ENCODE peak calls at places on chromosomes 4 and X, in seven cellular contexts. Z, V, R, N, J, K and Q are unnamed samples. For H3K27me3, the result is how much of the 10 kb centered on the place peaks cover.

GRCh38 chr4:150242820-150243458 is 164.7 kb downstream of the DCLK2 start:
- DNase-seq in J (no peak), K (no peak), N (no peak), Z (no peak), R (no peak), V (peak), Q (no peak)

GRCh38 chr4:7129871-7130609 is 62.2 kb upstream of the GRPEL1 start:
- DNase-seq in J (no peak), Z (no peak), K (no peak), V (no peak), N (no peak), R (no peak), Q (no peak)

GRCh38 chrX:31294475-31294874 is 222.6 kb upstream of the FTHL17 start:
- DNase-seq in V (no peak), Z (no peak), R (no peak), N (no peak), J (no peak), K (no peak), Q (no peak)

GRCh38 chr4:86660407-86660806 is 66.3 kb downstream of the PTPN13 start:
- DNase-seq in R (no peak), K (no peak), J (no peak), V (no peak), N (no peak), Z (no peak), Q (no peak)

GRCh38 chr4:169014581-169014980 is 4.5 kb upstream of the CBR4 start:
- DNase-seq in R (no peak), K (no peak), J (no peak), N (no peak), V (no peak), Z (no peak), Q (no peak)

GRCh38 chr4:114019276-114019971 is 40.0 kb upstream of the ARSJ start:
- DNase-seq in Z (no peak), N (no peak), J (no peak), V (peak), K (no peak), R (no peak), Q (no peak)

GRCh38 chr4:20687894-20688293 is 12.4 kb upstream of the PACRGL start:
- DNase-seq in V (peak), J (no peak), R (no peak), N (no peak), K (no peak), Z (no peak), Q (no peak)

GRCh38 chrX:46750829-46751228 is 8.1 kb downstream of the SLC9A7 start:
- DNase-seq in R (no peak), K (no peak), J (no peak), N (no peak), V (no peak), Z (no peak), Q (no peak)

GRCh38 chrX:39946822-39947221 is 150.9 kb downstream of the BCOR start:
- DNase-seq in N (no peak), K (no peak), R (no peak), J (no peak), V (peak), Z (no peak), Q (no peak)

GRCh38 chr4:84878090-84878489 is 88.4 kb downstream of the WDFY3 start:
- DNase-seq in V (peak), N (no peak), R (no peak), K (no peak), Z (no peak), J (no peak), Q (no peak)

GRCh38 chr4:163748474-163748873 is 254.0 kb downstream of the TMA16 start:
- DNase-seq in N (no peak), J (no peak), V (no peak), K (no peak), Z (no peak), R (no peak), Q (no peak)

GRCh38 chr4:132818091-132818490 is 331.0 kb upstream of the PCDH10 start:
- DNase-seq in N (no peak), K (no peak), V (no peak), Z (no peak), J (no peak), R (peak), Q (no peak)

GRCh38 chr4:67451464-67451863 is 93.8 kb downstream of the CENPC start:
- DNase-seq in R (no peak), J (no peak), V (no peak), K (no peak), N (no peak), Z (no peak), Q (no peak)

GRCh38 chr4:6984611-6985115 is 58.5 kb upstream of the TADA2B start:
- DNase-seq in R (no peak), V (no peak), K (no peak), J (no peak), N (no peak), Z (no peak), Q (no peak)

GRCh38 chr4:25350561-25350960 is 26.5 kb upstream of the ANAPC4 start:
- DNase-seq in V (no peak), R (no peak), Z (no peak), K (no peak), J (no peak), N (no peak), Q (no peak)

GRCh38 chr4:189202182-189202868 is 738.3 kb upstream of the FRG1 start:
- DNase-seq in K (peak), N (peak), J (peak), R (no peak), V (peak), Z (no peak), Q (peak)
- H3K4me3 ChIP-seq in K (no peak), N (peak), J (no peak), R (no peak), V (no peak), Z (no peak), Q (no peak)

GRCh38 chrX:11756354-11757318 is 1.4 kb upstream of the MSL3 start:
- DNase-seq in J (no peak), N (no peak), K (no peak), R (no peak), Z (no peak), V (no peak), Q (no peak)
- H3K27me3 ChIP-seq in J (under half), N (under half), K (under half), R (under half), Z (under half), V (under half), Q (under half)

GRCh38 chr4:88985088-88985779 is 71.8 kb downstream of the FAM13A start:
- DNase-seq in Z (no peak), K (no peak), V (peak), R (no peak), J (no peak), N (no peak), Q (no peak)

GRCh38 chr4:88979292-88979691 is 77.7 kb downstream of the FAM13A start:
- DNase-seq in R (no peak), K (no peak), Z (no peak), V (no peak), J (no peak), N (no peak), Q (no peak)

GRCh38 chr4:88982757-88983156 is 74.2 kb downstream of the FAM13A start:
- DNase-seq in N (no peak), V (no peak), R (no peak), J (no peak), K (no peak), Z (no peak), Q (no peak)

GRCh38 chr4:88981571-88981970 is 75.4 kb downstream of the FAM13A start:
- DNase-seq in V (peak), N (no peak), K (no peak), R (no peak), J (no peak), Z (no peak), Q (no peak)

DNA sequence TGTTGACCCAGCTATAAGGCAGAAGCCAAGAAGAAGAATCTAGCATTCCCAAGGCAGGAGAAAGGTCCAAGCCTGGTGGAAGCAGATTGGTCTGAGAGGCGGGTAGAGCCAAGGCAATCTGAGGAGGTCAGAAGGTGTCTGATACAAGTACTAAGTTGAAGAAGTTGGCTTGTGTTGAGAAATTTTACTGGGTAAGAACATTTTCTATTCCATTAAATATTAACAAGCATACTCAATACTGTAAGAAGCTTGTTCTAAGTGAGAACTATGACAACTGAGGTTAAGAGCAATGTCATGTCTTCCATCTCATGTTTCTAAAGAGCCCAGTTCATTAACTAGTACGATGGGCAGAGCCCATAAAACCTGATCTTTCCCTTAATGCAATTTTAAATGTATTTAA is 75.0 kb downstream of the FAM13A start:
- DNase-seq in V (no peak), Z (no peak), R (no peak), N (no peak), K (no peak), J (no peak), Q (no peak)
- H3K27ac ChIP-seq in V (peak), Z (no peak), R (no peak), N (peak), K (no peak), J (no peak), Q (no peak)

DNA sequence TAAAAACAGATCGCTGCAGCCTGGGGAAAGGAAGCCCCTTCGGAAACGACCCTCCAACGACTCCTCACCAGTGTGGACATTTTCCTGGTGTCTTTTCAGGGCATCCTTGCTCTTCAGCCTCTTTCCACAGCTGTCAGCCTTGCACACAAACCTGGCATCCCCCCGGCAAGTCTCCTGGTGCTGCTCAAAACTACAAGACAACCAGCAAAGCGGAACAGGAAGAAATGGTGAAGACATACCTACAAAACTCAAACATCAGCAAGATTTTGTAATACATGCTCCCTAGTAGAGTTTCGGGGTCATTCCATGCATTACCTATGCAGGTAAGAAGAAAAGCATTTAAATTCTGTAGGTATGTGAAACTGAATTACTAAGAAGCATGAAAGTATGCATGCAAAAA is 106.1 kb downstream of the PRDM5 start:
- DNase-seq in J (no peak), R (no peak), Z (no peak), K (no peak), N (no peak), V (no peak), Q (no peak)
- H3K4me3 ChIP-seq in J (no peak), R (no peak), Z (no peak), K (no peak), N (peak), V (no peak), Q (no peak)